ENCODE peak calls at places on chromosomes 1 and 21, in four cellular contexts. J is GM12878, H is H1, E is K562. R is an unnamed sample.

GRCh38 chr1:202806845-202807366 is 1.3 kb downstream of the KDM5B start:
- DNase-seq in H (no peak), E (no peak), J (no peak), R (no peak)

GRCh38 chr1:193111641-193112090 is 6.5 kb upstream of the GLRX2 start:
- DNase-seq in J (no peak), H (no peak), E (no peak), R (peak; percentile 87)

GRCh38 chr1:35031103-35031452 is 667 bp downstream of the ZMYM6 start:
- DNase-seq in H (peak; percentile 13), E (peak; percentile 60), J (no peak), R (peak; percentile 49)

GRCh38 chr21:37532868-37533780 is 166.6 kb downstream of the DYRK1A start:
- DNase-seq in H (peak; percentile 10), E (peak; percentile 58), J (no peak), R (peak; percentile 61)

GRCh38 chr1:111907321-111907720 is 82.1 kb downstream of the KCND3 start:
- DNase-seq in H (no peak), J (no peak), E (no peak), R (no peak)

GRCh38 chr21:25710550-25710949 is 24.2 kb downstream of the ATP5PF start:
- DNase-seq in E (no peak), J (no peak), H (no peak), R (no peak)

GRCh38 chr1:241266121-241266520 is 90.9 kb downstream of the RGS7 start:
- DNase-seq in J (no peak), H (no peak), E (no peak), R (no peak)

GRCh38 chr21:45003331-45004058 is 63.7 kb downstream of the SLX9 start:
- DNase-seq in E (no peak), J (no peak), H (no peak), R (no peak)

GRCh38 chr1:87279966-87280535 is 48.6 kb upstream of the LMO4 start:
- DNase-seq in E (no peak), H (no peak), J (no peak), R (peak; percentile 16)

GRCh38 chr1:176643536-176643935 is 180.6 kb downstream of the PAPPA2 start:
- DNase-seq in J (no peak), H (no peak), E (no peak), R (peak; percentile 18)

GRCh38 chr1:27402349-27402754 is 9.9 kb downstream of the GPR3 start:
- DNase-seq in E (no peak), H (no peak), J (no peak), R (peak; percentile 55)

GRCh38 chr1:246722720-246723119 is 1.5 kb upstream of the SCCPDH start:
- DNase-seq in E (no peak), J (no peak), H (no peak), R (no peak)

GRCh38 chr1:6257541-6258069 is 3.3 kb downstream of the GPR153 start:
- DNase-seq in E (no peak), J (no peak), H (no peak), R (no peak)

GRCh38 chr1:3599816-3600215 is 11.5 kb downstream of the MEGF6 start:
- DNase-seq in E (no peak), H (no peak), J (no peak), R (no peak)

GRCh38 chr1:182724215-182724614 is 39.8 kb upstream of the RGS8 start:
- DNase-seq in H (no peak), E (no peak), J (no peak), R (no peak)

GRCh38 chr1:30262158-30262557 is 461.2 kb downstream of the MATN1 start:
- DNase-seq in H (no peak), J (no peak), E (no peak), R (no peak)

GRCh38 chr21:43906585-43907370 is 41.8 kb downstream of the AGPAT3 start:
- DNase-seq in E (no peak), J (no peak), H (no peak), R (no peak)

GRCh38 chr1:38789498-38790169 is 69.9 kb downstream of the RRAGC start:
- DNase-seq in J (no peak), H (no peak), E (peak; percentile 54), R (no peak)

GRCh38 chr1:158126425-158126824 is 54.3 kb upstream of the CD1D start:
- DNase-seq in E (no peak), H (no peak), J (no peak), R (no peak)

GRCh38 chr1:80375662-80376061 is 1369.1 kb upstream of the ADGRL4 start:
- DNase-seq in J (no peak), E (no peak), H (no peak), R (peak; percentile 89)

GRCh38 chr1:202155478-202156021 is 4.9 kb downstream of the PTPN7 start:
- DNase-seq in J (no peak), E (no peak), H (no peak), R (peak; percentile 8)

GRCh38 chr1:7623886-7624285 is 147.2 kb upstream of the VAMP3 start:
- DNase-seq in J (no peak), H (no peak), E (no peak), R (no peak)

GRCh38 chr1:56502700-56503245 is 76.6 kb downstream of the PLPP3 start:
- DNase-seq in H (no peak), E (peak; percentile 62), J (no peak), R (peak; percentile 50)

GRCh38 chr1:234310460-234310817 is 62.8 kb upstream of the COA6 start:
- DNase-seq in E (no peak), H (no peak), J (no peak), R (no peak)

GRCh38 chr21:27173052-27173451 is 206.2 kb upstream of the ADAMTS5 start:
- DNase-seq in J (no peak), H (no peak), E (no peak), R (no peak)

GRCh38 chr1:173903827-173904226 is 13.3 kb downstream of the SERPINC1 start:
- DNase-seq in J (no peak), E (no peak), H (no peak), R (no peak)

GRCh38 chr1:204151562-204152309 is at the start of gene ETNK2:
- DNase-seq in H (no peak), J (no peak), E (peak; percentile 99), R (peak; percentile 56)

GRCh38 chr1:230280054-230280795 is 145.9 kb downstream of the PGBD5 start:
- DNase-seq in E (no peak), H (no peak), J (no peak), R (no peak)

GRCh38 chr1:36472656-36473055 is 8.5 kb upstream of the MRPS15 start:
- DNase-seq in H (no peak), E (no peak), J (no peak), R (no peak)

GRCh38 chr1:226964068-226964425 is 24.0 kb downstream of the COQ8A start:
- DNase-seq in J (no peak), E (no peak), H (no peak), R (no peak)

GRCh38 chr21:29433366-29434059 is 134.8 kb downstream of the BACH1 start:
- DNase-seq in H (no peak), E (no peak), J (no peak), R (peak; percentile 71)

GRCh38 chr1:67434491-67434890 is 4.3 kb upstream of the SERBP1 start:
- DNase-seq in E (no peak), H (no peak), J (no peak), R (peak; percentile 17)

GRCh38 chr1:8314346-8315280 is 3.3 kb upstream of the SLC45A1 start:
- DNase-seq in J (peak; percentile 11), E (peak; percentile 75), H (peak; percentile 46), R (peak; percentile 77)

GRCh38 chr1:119859647-119860046 is 36.7 kb downstream of the ADAM30 start:
- DNase-seq in E (peak; percentile 50), H (no peak), J (no peak), R (peak; percentile 89)

DNA sequence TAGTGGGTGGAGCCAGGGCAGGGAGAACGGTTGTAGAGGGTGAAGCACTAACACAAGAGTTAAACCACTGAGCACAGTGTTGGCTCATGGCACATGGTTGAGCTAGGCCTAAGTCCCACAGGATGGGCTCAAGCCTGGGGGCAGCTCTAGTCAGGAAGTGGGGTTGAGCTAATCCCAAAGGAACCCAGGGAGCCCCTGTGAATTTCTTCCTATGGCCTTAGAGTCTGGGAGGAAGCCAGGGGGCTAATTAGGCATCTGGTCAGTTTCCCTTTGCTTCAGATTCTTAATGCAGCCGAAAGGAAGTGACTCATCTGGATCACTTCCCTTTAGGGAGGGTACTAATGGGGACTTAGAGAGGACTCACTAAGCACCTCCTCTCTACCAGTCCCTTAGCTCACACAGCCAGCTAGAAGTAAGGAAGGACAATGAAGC is 10.1 kb downstream of the CFAP45 start:
- DNase-seq in J (peak; percentile 67), H (no peak), E (peak; percentile 42), R (peak; percentile 96)
- TF ChIP-seq CHD1 in J (no peak), H (no peak), E (no peak), R (no peak)

DNA sequence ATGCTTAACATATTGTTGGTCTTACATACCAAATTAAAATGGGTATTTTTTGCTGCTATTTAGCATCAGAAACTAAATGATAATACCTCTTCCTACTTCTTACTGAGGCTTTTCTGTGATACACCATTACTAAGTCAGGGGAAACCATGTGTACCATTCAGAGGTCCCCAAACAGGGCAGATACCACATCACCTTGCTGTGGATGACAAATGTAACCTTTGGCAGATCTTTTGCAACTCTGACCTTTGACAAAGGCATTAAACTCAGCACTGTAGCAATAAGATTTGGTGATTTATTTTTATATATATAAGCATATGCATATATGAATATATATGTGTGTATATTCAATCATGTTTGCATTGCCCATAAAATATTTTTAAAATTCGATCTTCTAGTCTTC is 2.9 kb downstream of the FAM177B start:
- DNase-seq in J (no peak), H (no peak), E (no peak), R (no peak)
- H2AFZ ChIP-seq in J (no peak overlapping the region), H (no peak overlapping the region), E (no peak overlapping the region), R (no peak overlapping the region)

DNA sequence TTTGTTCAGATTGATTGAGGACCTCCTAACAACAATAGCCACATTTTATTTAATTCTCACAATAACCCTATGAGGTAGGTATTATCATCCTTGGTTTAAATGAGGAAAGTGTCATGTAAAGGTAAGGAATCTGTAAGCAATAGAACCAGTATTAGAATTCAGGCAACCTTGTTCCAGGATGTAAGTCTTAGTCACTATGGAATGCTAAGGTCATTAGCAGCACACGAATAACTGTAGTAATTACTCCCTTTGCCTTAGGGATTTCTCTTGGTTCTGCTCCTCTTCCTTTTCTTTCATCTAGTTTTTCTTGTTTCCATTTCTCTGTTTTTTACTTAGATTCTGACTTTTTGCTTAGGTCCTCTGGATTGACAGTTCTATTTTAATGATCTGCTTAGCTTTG is 23.1 kb upstream of the ATP6V1G3 start:
- DNase-seq in H (no peak), E (no peak), J (no peak), R (peak; percentile 1)
- TF ChIP-seq CHD1 in H (no peak), E (no peak), J (no peak), R (no peak)

GRCh38 chr1:10788592-10789006 is 7.8 kb downstream of the CASZ1 start:
- DNase-seq in J (no peak), E (no peak), H (no peak), R (no peak)

GRCh38 chr1:10789392-10790154 is 6.9 kb downstream of the CASZ1 start:
- DNase-seq in E (no peak), J (no peak), H (no peak), R (no peak)

GRCh38 chr1:10785855-10786638 is 10.4 kb downstream of the CASZ1 start:
- DNase-seq in J (no peak), E (no peak), H (no peak), R (no peak)

GRCh38 chr1:10784998-10785854 is 11.2 kb downstream of the CASZ1 start:
- DNase-seq in H (no peak), J (no peak), E (no peak), R (no peak)

DNA sequence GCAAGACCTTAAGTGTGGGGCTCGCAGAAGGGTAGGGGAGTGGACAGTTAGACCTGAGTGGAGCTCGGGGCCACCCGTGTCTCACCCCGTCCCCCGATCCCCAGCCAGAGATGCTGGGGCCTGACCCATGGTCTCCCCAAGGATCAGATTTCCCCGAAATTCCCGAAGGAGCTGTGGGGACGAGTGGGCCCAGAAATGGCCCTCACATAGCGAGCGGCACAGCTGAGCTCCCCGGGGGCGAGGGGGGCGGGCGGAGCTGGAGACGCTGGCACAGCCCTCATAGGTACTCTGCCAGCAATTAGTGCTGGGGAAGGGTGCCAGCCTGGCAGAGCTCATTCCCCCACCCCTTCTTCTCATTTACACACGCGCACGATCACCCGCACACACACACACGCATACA is 9.2 kb downstream of the CASZ1 start:
- DNase-seq in J (no peak), E (no peak), H (no peak), R (no peak)
- H2AFZ ChIP-seq in J (no peak overlapping the region), E (no peak overlapping the region), H (no peak overlapping the region), R (no peak overlapping the region)

R was measured in IMR-90.